ENCODE peak calls at places on chromosome 5, in six cellular contexts. Z is epithelial cell of proximal tubule; B is activated CD4-positive, alpha-beta T cell treated with anti-CD3 and anti-CD28 coated beads, Interleukin-2, amount 50 U/mL, for 48 hours; L is naive thymus-derived CD8-positive, alpha-beta T cell; H is cerebellar cortex; W is left ventricle myocardium inferior. A is an unnamed sample.

GRCh38 chr5:24621809-24622208 is 23.0 kb downstream of the CDH10 start:
- DNase-seq in H (peak), W (peak), Z (no peak), L (no peak), B (no peak), A (no peak)

GRCh38 chr5:83249156-83249555 is 171.8 kb downstream of the XRCC4 start:
- DNase-seq in Z (no peak), W (no peak), H (no peak), B (no peak), L (no peak), A (no peak)

GRCh38 chr5:108101105-108101504 is 280.8 kb downstream of the FBXL17 start:
- DNase-seq in W (no peak), B (no peak), H (peak), Z (no peak), L (no peak), A (no peak)

GRCh38 chr5:82295144-82295543 is 17.0 kb upstream of the RPS23 start:
- DNase-seq in L (no peak), Z (no peak), B (no peak), H (no peak), W (no peak), A (no peak)

GRCh38 chr5:155530046-155530445 is 516.5 kb downstream of the KIF4B start:
- DNase-seq in B (no peak), H (no peak), L (no peak), W (no peak), Z (peak), A (no peak)

GRCh38 chr5:175567954-175568353 is 89.6 kb downstream of the SFXN1 start:
- DNase-seq in H (no peak), B (no peak), L (peak), Z (no peak), W (no peak), A (no peak)

GRCh38 chr5:56669534-56670483 is 145.5 kb upstream of the MAP3K1 start:
- DNase-seq in W (peak), B (peak), Z (peak), H (peak), L (peak), A (no peak)

GRCh38 chr5:133936611-133937015 is 31.8 kb downstream of the C5orf15 start:
- DNase-seq in B (no peak), W (no peak), H (no peak), Z (no peak), L (no peak), A (no peak)

GRCh38 chr5:179407191-179408175 is 62.2 kb upstream of the ADAMTS2 start:
- DNase-seq in H (no peak), Z (no peak), L (no peak), W (no peak), B (no peak), A (peak)

GRCh38 chr5:6510132-6510531 is 61.5 kb downstream of the UBE2QL1 start:
- DNase-seq in B (no peak), W (no peak), L (no peak), Z (no peak), H (no peak), A (no peak)

GRCh38 chr5:113487411-113487778 is 858 bp downstream of the MCC start:
- DNase-seq in Z (no peak), W (no peak), B (no peak), L (no peak), H (no peak), A (no peak)

GRCh38 chr5:151095341-151096000 is 14.6 kb upstream of the TNIP1 start:
- DNase-seq in W (peak), Z (no peak), L (no peak), H (no peak), B (no peak), A (no peak)

GRCh38 chr5:72784129-72784528 is 32.3 kb upstream of the TNPO1 start:
- DNase-seq in W (no peak), H (no peak), B (no peak), Z (no peak), L (no peak), A (no peak)

GRCh38 chr5:123752576-123752975 is 240.6 kb downstream of the CSNK1G3 start:
- DNase-seq in B (no peak), L (no peak), H (no peak), W (no peak), Z (peak), A (no peak)

GRCh38 chr5:71861682-71862457 is 142.8 kb downstream of the CARTPT start:
- DNase-seq in Z (no peak), H (no peak), L (no peak), W (no peak), B (no peak), A (no peak)

GRCh38 chr5:17257705-17258273 is 40.4 kb downstream of the BASP1 start:
- DNase-seq in B (no peak), W (no peak), H (peak), L (no peak), Z (no peak), A (no peak)

GRCh38 chr5:31478901-31479300 is 53.0 kb downstream of the DROSHA start:
- DNase-seq in H (no peak), W (no peak), Z (no peak), L (no peak), B (no peak), A (no peak)

GRCh38 chr5:9538504-9538903 is 7.4 kb downstream of the SEMA5A start:
- DNase-seq in H (no peak), Z (no peak), B (no peak), L (no peak), W (no peak), A (no peak)

GRCh38 chr5:37717613-37718431 is 122.0 kb downstream of the GDNF start:
- DNase-seq in B (no peak), W (no peak), L (no peak), Z (no peak), H (peak), A (no peak)

GRCh38 chr5:44871401-44871800 is 62.7 kb downstream of the MRPS30 start:
- DNase-seq in L (no peak), H (no peak), Z (no peak), B (no peak), W (no peak), A (no peak)

GRCh38 chr5:40914835-40915234 is 5.5 kb downstream of the C7 start:
- DNase-seq in Z (no peak), H (no peak), L (no peak), B (no peak), W (no peak), A (no peak)

GRCh38 chr5:161719157-161719556 is 33.6 kb downstream of the GABRA6 start:
- DNase-seq in L (no peak), H (no peak), W (no peak), B (no peak), Z (no peak), A (no peak)

GRCh38 chr5:72847439-72847838 is 31.0 kb downstream of the TNPO1 start:
- DNase-seq in L (no peak), H (no peak), B (no peak), W (no peak), Z (no peak), A (no peak)

GRCh38 chr5:5665225-5666075 is 243.0 kb downstream of the ICE1 start:
- DNase-seq in B (no peak), L (no peak), H (no peak), Z (no peak), W (no peak), A (no peak)

GRCh38 chr5:146041180-146041789 is 64.1 kb downstream of the PLAC8L1 start:
- DNase-seq in W (no peak), Z (no peak), L (no peak), H (peak), B (no peak), A (no peak)

GRCh38 chr5:9932770-9933169 is 302.6 kb upstream of the TAS2R1 start:
- DNase-seq in Z (no peak), H (no peak), W (no peak), L (no peak), B (no peak), A (no peak)

GRCh38 chr5:179142434-179143198 is 82.4 kb downstream of the ZNF354C start:
- DNase-seq in W (no peak), Z (peak), B (peak), H (no peak), L (no peak), A (no peak)

GRCh38 chr5:134738963-134739661 is 764 bp downstream of the CAMLG start:
- DNase-seq in W (no peak), H (peak), B (peak), L (peak), Z (peak), A (no peak)

GRCh38 chr5:14698495-14698894 is 34.0 kb downstream of the OTULIN start:
- DNase-seq in Z (no peak), B (no peak), W (no peak), H (no peak), L (no peak), A (no peak)

GRCh38 chr5:167156446-167156845 is 1135.0 kb upstream of the WWC1 start:
- DNase-seq in B (no peak), Z (no peak), H (no peak), L (no peak), W (no peak), A (no peak)

GRCh38 chr5:134100283-134101011 is 14.0 kb upstream of the TCF7 start:
- DNase-seq in B (peak), Z (no peak), L (peak), W (no peak), H (no peak), A (no peak)

GRCh38 chr5:173971681-173972080 is 17.3 kb upstream of the C5orf47 start:
- DNase-seq in L (no peak), H (no peak), Z (no peak), W (no peak), B (no peak), A (no peak)

GRCh38 chr5:115352571-115352970 is 56.1 kb upstream of the CCDC112 start:
- DNase-seq in L (no peak), W (no peak), B (no peak), H (no peak), Z (no peak), A (no peak)

GRCh38 chr5:76870046-76870445 is 20.2 kb downstream of the S100Z start:
- DNase-seq in B (no peak), L (no peak), H (no peak), Z (no peak), W (no peak), A (no peak)

GRCh38 chr5:178207917-178208280 is 3.6 kb downstream of the HNRNPAB start:
- DNase-seq in B (no peak), L (no peak), Z (no peak), W (no peak), H (no peak), A (no peak)

GRCh38 chr5:134142088-134142487 is 27.6 kb downstream of the TCF7 start:
- DNase-seq in W (no peak), L (no peak), H (no peak), B (no peak), Z (no peak), A (no peak)